ENCODE peak calls at places on chromosomes 3 and 15, in four cellular contexts. L, B, Y and N are unnamed samples. For H3K79me2, the result is how much of the 10 kb centered on the place peaks cover.

GRCh38 chr3:46571684-46572083 is 5.6 kb upstream of the LRRC2 start:
- DNase-seq in L (no peak), B (no peak), Y (no peak), N (no peak)

GRCh38 chr15:33392453-33392852 is 81.7 kb downstream of the RYR3 start:
- DNase-seq in B (no peak), L (no peak), Y (no peak), N (peak)

GRCh38 chr3:69900331-69900730 is 99.2 kb upstream of the SAMMSON start:
- DNase-seq in L (no peak), Y (no peak), B (no peak), N (peak)

GRCh38 chr3:126293370-126294082 is 63.7 kb downstream of the KLF15 start:
- DNase-seq in B (no peak), Y (no peak), L (peak), N (no peak)

GRCh38 chr3:62876064-62876463 is 848 bp upstream of the CADPS start:
- DNase-seq in Y (peak), B (peak), L (no peak), N (peak)

GRCh38 chr15:88331291-88331690 is 74.8 kb upstream of the NTRK3 start:
- DNase-seq in Y (peak), B (peak), L (peak), N (peak)

GRCh38 chr3:171458056-171458856 is 1.9 kb downstream of the TNIK start:
- DNase-seq in Y (no peak), B (no peak), L (no peak), N (peak)

GRCh38 chr3:21551019-21551418 is 200.0 kb downstream of the ZNF385D start:
- DNase-seq in B (no peak), Y (peak), L (peak), N (no peak)

GRCh38 chr3:127748754-127749327 is 73.5 kb downstream of the MGLL start:
- DNase-seq in Y (no peak), B (no peak), L (no peak), N (no peak)

GRCh38 chr15:65926899-65927298 is 57.6 kb downstream of the RAB11A start:
- DNase-seq in Y (no peak), L (no peak), B (no peak), N (no peak)

GRCh38 chr3:13040381-13041074 is 32.7 kb downstream of the IQSEC1 start:
- DNase-seq in L (no peak), Y (peak), B (peak), N (peak)

GRCh38 chr15:93028632-93029612 is 60.1 kb downstream of the RGMA start:
- DNase-seq in L (no peak), B (no peak), Y (no peak), N (no peak)

GRCh38 chr3:13019243-13019701 is 54.0 kb downstream of the IQSEC1 start:
- DNase-seq in L (peak), Y (peak), B (peak), N (peak)

DNA sequence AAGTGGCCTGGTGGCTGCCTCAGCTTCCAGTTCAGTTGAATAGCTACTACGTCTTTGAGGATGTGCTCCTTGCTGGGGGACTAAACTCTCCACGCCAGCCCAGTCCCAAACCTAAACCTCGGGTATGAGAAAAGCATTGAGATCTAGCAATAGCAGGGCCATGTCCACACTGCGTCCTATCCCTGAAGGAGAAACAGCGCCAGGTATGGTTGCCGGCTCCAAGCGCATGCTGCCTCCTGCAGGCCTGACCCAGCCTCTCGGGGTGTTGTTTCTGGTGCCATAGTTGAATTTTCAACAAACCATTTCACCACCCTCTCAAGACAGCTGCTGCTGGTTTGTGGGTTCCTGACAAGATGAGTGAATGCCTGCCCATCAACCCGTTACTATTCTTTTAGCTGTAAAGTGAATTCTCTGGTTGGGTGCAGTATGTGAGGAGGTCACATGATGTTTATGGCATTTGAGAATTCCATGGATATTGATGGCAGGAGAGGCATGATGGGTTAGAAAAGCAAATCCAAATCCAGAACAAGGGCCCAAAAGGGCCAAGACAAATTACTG is 13.0 kb upstream of the SLC28A1 start:
- DNase-seq in B (no peak), L (no peak), Y (no peak), N (no peak)
- TF ChIP-seq CTCF in B (no peak), L (no peak), Y (peak), N (peak)

GRCh38 chr3:196775938-196776337 is 36.3 kb downstream of the PAK2 start:
- DNase-seq in Y (no peak), B (no peak), L (no peak), N (no peak)
- H3K79me2 ChIP-seq in Y (half or more), B (half or more), L (half or more), N (half or more)

GRCh38 chr3:4754180-4755086 is 224.8 kb upstream of the BHLHE40 start:
- DNase-seq in B (no peak), Y (no peak), L (no peak), N (no peak)

GRCh38 chr3:4753073-4753691 is 226.1 kb upstream of the BHLHE40 start:
- DNase-seq in L (no peak), B (no peak), Y (no peak), N (no peak)

GRCh38 chr3:4750306-4751056 is 228.8 kb upstream of the BHLHE40 start:
- DNase-seq in L (no peak), Y (no peak), B (no peak), N (peak)

GRCh38 chr3:4751057-4752051 is 227.9 kb upstream of the BHLHE40 start:
- DNase-seq in B (no peak), L (peak), Y (no peak), N (no peak)

GRCh38 chr3:4752201-4753072 is 226.8 kb upstream of the BHLHE40 start:
- DNase-seq in L (no peak), Y (peak), B (no peak), N (peak)
- H3K4me3 ChIP-seq in L (no peak), Y (no peak), B (no peak), N (no peak)

DNA sequence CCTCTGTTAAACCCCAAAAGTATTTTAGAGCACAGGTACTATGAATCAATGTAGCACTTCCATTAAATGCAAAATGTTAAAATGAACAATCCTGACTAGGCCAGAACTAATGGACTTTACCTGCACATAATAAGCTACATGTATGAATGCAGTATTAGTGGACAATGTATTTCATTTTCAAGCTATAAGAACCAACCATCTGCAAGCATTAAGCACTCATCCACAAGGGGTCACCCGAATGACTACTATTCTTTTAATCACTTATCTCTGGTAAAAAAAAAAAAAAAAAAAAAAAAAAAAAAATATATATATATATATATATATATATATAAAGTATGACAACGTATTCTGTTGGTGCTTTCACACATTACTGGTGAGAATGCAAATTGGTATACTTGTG is 7.2 kb downstream of the HERC1 start:
- DNase-seq in Y (no peak), L (no peak), B (no peak), N (no peak)
- TF ChIP-seq CTCF in Y (peak), L (peak), B (no peak), N (no peak)

GRCh38 chr3:179148446-179149238 is 485 bp downstream of the PIK3CA start:
- DNase-seq in Y (peak), B (peak), L (peak), N (peak)

GRCh38 chr3:179151474-179151873 is 3.3 kb downstream of the PIK3CA start:
- DNase-seq in Y (no peak), L (no peak), B (no peak), N (no peak)

GRCh38 chr3:179149239-179149887 is 1.2 kb downstream of the PIK3CA start:
- DNase-seq in B (peak), L (peak), Y (no peak), N (peak)

GRCh38 chr3:179147571-179148445 is at the start of gene PIK3CA:
- DNase-seq in Y (peak), L (peak), B (peak), N (peak)

GRCh38 chr3:179149951-179150350 is 1.8 kb downstream of the PIK3CA start:
- DNase-seq in L (no peak), B (no peak), Y (no peak), N (no peak)
- H3K79me2 ChIP-seq in L (half or more), B (half or more), Y (half or more), N (half or more)

GRCh38 chr3:183958775-183959174 is 58.9 kb downstream of the ABCC5 start:
- DNase-seq in L (no peak), B (no peak), Y (no peak), N (no peak)
- H3K4me3 ChIP-seq in L (no peak), B (no peak), Y (no peak), N (no peak)